ENCODE peak calls at places on chromosomes 2 and 18, in four cellular contexts. One of them, this sample, is unnamed.

GRCh38 chr2:9392895-9393757 is 30.2 kb downstream of the ITGB1BP1 start:
- DNase-seq in IMR-90: no peak
- DNase-seq in H9: peak; percentile 62
- DNase-seq in neuronal stem cell: no peak
- DNase-seq in this sample: peak; percentile 36

GRCh38 chr18:63148449-63149199 is 170.9 kb downstream of the BCL2 start:
- DNase-seq in IMR-90: peak; percentile 14
- DNase-seq in H9: no peak
- DNase-seq in neuronal stem cell: no peak
- DNase-seq in this sample: peak; percentile 19

GRCh38 chr2:158724803-158725271 is 70.3 kb upstream of the DAPL1 start:
- DNase-seq in IMR-90: no peak
- DNase-seq in H9: no peak
- DNase-seq in neuronal stem cell: no peak
- DNase-seq in this sample: peak; percentile 40

GRCh38 chr2:39648574-39648973 is 17.1 kb upstream of the TMEM178A start:
- DNase-seq in IMR-90: no peak
- DNase-seq in H9: no peak
- DNase-seq in neuronal stem cell: no peak
- DNase-seq in this sample: no peak

GRCh38 chr2:132670961-132671781 is 1.2 kb upstream of the LYPD1 start:
- DNase-seq in IMR-90: peak; percentile 97
- DNase-seq in H9: peak; percentile 78
- DNase-seq in neuronal stem cell: peak; percentile 44
- DNase-seq in this sample: peak; percentile 63

GRCh38 chr2:160142472-160142871 is 57.6 kb downstream of the ITGB6 start:
- DNase-seq in IMR-90: no peak
- DNase-seq in H9: no peak
- DNase-seq in neuronal stem cell: no peak
- DNase-seq in this sample: no peak

GRCh38 chr2:134513468-134513810 is 205.4 kb downstream of the TMEM163 start:
- DNase-seq in IMR-90: no peak
- DNase-seq in H9: no peak
- DNase-seq in neuronal stem cell: no peak
- DNase-seq in this sample: no peak

GRCh38 chr2:120879401-120880295 is 144.0 kb downstream of the GLI2 start:
- DNase-seq in IMR-90: no peak
- DNase-seq in H9: no peak
- DNase-seq in neuronal stem cell: no peak
- DNase-seq in this sample: no peak

GRCh38 chr2:173264603-173265366 is 89.9 kb upstream of the CDCA7 start:
- DNase-seq in IMR-90: no peak
- DNase-seq in H9: peak; percentile 47
- DNase-seq in neuronal stem cell: no peak
- DNase-seq in this sample: no peak

GRCh38 chr2:38462121-38462634 is 85.1 kb upstream of the ATL2 start:
- DNase-seq in IMR-90: peak; percentile 94
- DNase-seq in H9: no peak
- DNase-seq in neuronal stem cell: no peak
- DNase-seq in this sample: peak; percentile 90

GRCh38 chr18:44602380-44602779 is 78.3 kb upstream of the SETBP1 start:
- DNase-seq in IMR-90: no peak
- DNase-seq in H9: no peak
- DNase-seq in neuronal stem cell: no peak
- DNase-seq in this sample: peak; percentile 72

GRCh38 chr2:230713331-230714121 is 884 bp downstream of the CAB39 start:
- DNase-seq in IMR-90: no peak
- DNase-seq in H9: peak; percentile 37
- DNase-seq in neuronal stem cell: peak; percentile 20
- DNase-seq in this sample: no peak

GRCh38 chr2:37683926-37684780 is 12.7 kb upstream of the CDC42EP3 start:
- DNase-seq in IMR-90: peak; percentile 73
- DNase-seq in H9: no peak
- DNase-seq in neuronal stem cell: no peak
- DNase-seq in this sample: peak; percentile 74

GRCh38 chr18:56083097-56083865 is 495.3 kb upstream of the TCF4 start:
- DNase-seq in IMR-90: peak; percentile 92
- DNase-seq in H9: no peak
- DNase-seq in neuronal stem cell: no peak
- DNase-seq in this sample: no peak

GRCh38 chr2:202023198-202023903 is 10.3 kb upstream of the FZD7 start:
- DNase-seq in IMR-90: no peak
- DNase-seq in H9: peak; percentile 91
- DNase-seq in neuronal stem cell: peak; percentile 82
- DNase-seq in this sample: no peak

GRCh38 chr2:38400513-38400912 is 23.4 kb upstream of the ATL2 start:
- DNase-seq in IMR-90: no peak
- DNase-seq in H9: no peak
- DNase-seq in neuronal stem cell: no peak
- DNase-seq in this sample: no peak

GRCh38 chr2:191155608-191156071 is 4.8 kb upstream of the STAT4 start:
- DNase-seq in IMR-90: peak; percentile 70
- DNase-seq in H9: no peak
- DNase-seq in neuronal stem cell: no peak
- DNase-seq in this sample: peak; percentile 51

GRCh38 chr18:72283148-72283925 is 260.8 kb downstream of the CBLN2 start:
- DNase-seq in IMR-90: no peak
- DNase-seq in H9: no peak
- DNase-seq in neuronal stem cell: no peak
- DNase-seq in this sample: no peak

GRCh38 chr18:51211552-51211951 is 14.1 kb upstream of the MEX3C start:
- DNase-seq in IMR-90: peak; percentile 59
- DNase-seq in H9: no peak
- DNase-seq in neuronal stem cell: no peak
- DNase-seq in this sample: peak; percentile 66

GRCh38 chr2:185174353-185174752 is 564.3 kb upstream of the FSIP2 start:
- DNase-seq in IMR-90: no peak
- DNase-seq in H9: no peak
- DNase-seq in neuronal stem cell: no peak
- DNase-seq in this sample: no peak

GRCh38 chr2:62724886-62725711 is 19.6 kb downstream of the EHBP1 start:
- DNase-seq in IMR-90: no peak
- DNase-seq in H9: peak; percentile 71
- DNase-seq in neuronal stem cell: no peak
- DNase-seq in this sample: no peak

GRCh38 chr2:241218131-241219029 is 29.9 kb downstream of the ANO7 start:
- DNase-seq in IMR-90: peak; percentile 31
- DNase-seq in H9: peak; percentile 77
- DNase-seq in neuronal stem cell: peak; percentile 45
- DNase-seq in this sample: peak; percentile 50

GRCh38 chr2:84959494-84960156 is 11.3 kb upstream of the KCMF1 start:
- DNase-seq in IMR-90: peak; percentile 64
- DNase-seq in H9: peak; percentile 88
- DNase-seq in neuronal stem cell: no peak
- DNase-seq in this sample: no peak

GRCh38 chr2:73418343-73418742 is 32.7 kb downstream of the ALMS1 start:
- DNase-seq in IMR-90: peak; percentile 91
- DNase-seq in H9: no peak
- DNase-seq in neuronal stem cell: no peak
- DNase-seq in this sample: peak; percentile 39

GRCh38 chr18:27843783-27844415 is 333.0 kb downstream of the CDH2 start:
- DNase-seq in IMR-90: peak; percentile 36
- DNase-seq in H9: no peak
- DNase-seq in neuronal stem cell: no peak
- DNase-seq in this sample: peak; percentile 57

GRCh38 chr18:76821356-76821874 is 942 bp upstream of the ZNF236 start:
- DNase-seq in IMR-90: no peak
- DNase-seq in H9: no peak
- DNase-seq in neuronal stem cell: no peak
- DNase-seq in this sample: no peak

GRCh38 chr18:76821875-76822509 is 365 bp upstream of the ZNF236 start:
- DNase-seq in IMR-90: peak; percentile 35
- DNase-seq in H9: no peak
- DNase-seq in neuronal stem cell: peak; percentile 40
- DNase-seq in this sample: peak; percentile 61

GRCh38 chr18:76823166-76823539 is 796 bp downstream of the ZNF236 start:
- DNase-seq in IMR-90: no peak
- DNase-seq in H9: no peak
- DNase-seq in neuronal stem cell: no peak
- DNase-seq in this sample: no peak

GRCh38 chr18:76823574-76823973 is 1.2 kb downstream of the ZNF236 start:
- DNase-seq in IMR-90: peak; percentile 15
- DNase-seq in H9: peak; percentile 58
- DNase-seq in neuronal stem cell: peak; percentile 30
- DNase-seq in this sample: peak; percentile 58

GRCh38 chr18:76822510-76823165 is at the start of gene ZNF236:
- DNase-seq in IMR-90: peak; percentile 77
- DNase-seq in H9: peak; percentile 57
- DNase-seq in neuronal stem cell: peak; percentile 77
- DNase-seq in this sample: peak; percentile 80
- H2BK15ac ChIP-seq in IMR-90: no peak within 1 kb of the TSS
- H2BK15ac ChIP-seq in H9: no peak within 1 kb of the TSS
- H2BK15ac ChIP-seq in neuronal stem cell: peak within 1 kb of the TSS; percentile 91
- H2BK15ac ChIP-seq in this sample: peak within 1 kb of the TSS; percentile 96

GRCh38 chr18:58578321-58578720 is 50.6 kb downstream of the ALPK2 start:
- DNase-seq in IMR-90: peak; percentile 28
- DNase-seq in H9: no peak
- DNase-seq in neuronal stem cell: no peak
- DNase-seq in this sample: no peak
- H3K4ac ChIP-seq in IMR-90: peak overlapping the region; percentile 97
- H3K4ac ChIP-seq in H9: no peak overlapping the region
- H3K4ac ChIP-seq in neuronal stem cell: no peak overlapping the region
- H3K4ac ChIP-seq in this sample: no peak overlapping the region

GRCh38 chr2:104849036-104849551 is 4.8 kb upstream of the POU3F3 start:
- DNase-seq in IMR-90: no peak
- DNase-seq in H9: no peak
- DNase-seq in neuronal stem cell: no peak
- DNase-seq in this sample: no peak

GRCh38 chr2:104851236-104852160 is 2.4 kb upstream of the POU3F3 start:
- DNase-seq in IMR-90: no peak
- DNase-seq in H9: no peak
- DNase-seq in neuronal stem cell: no peak
- DNase-seq in this sample: no peak

GRCh38 chr2:104849618-104850097 is 4.3 kb upstream of the POU3F3 start:
- DNase-seq in IMR-90: peak; percentile 45
- DNase-seq in H9: peak; percentile 63
- DNase-seq in neuronal stem cell: no peak
- DNase-seq in this sample: peak; percentile 29

GRCh38 chr2:104852161-104852689 is 1.7 kb upstream of the POU3F3 start:
- DNase-seq in IMR-90: no peak
- DNase-seq in H9: peak; percentile 48
- DNase-seq in neuronal stem cell: no peak
- DNase-seq in this sample: peak; percentile 7

DNA sequence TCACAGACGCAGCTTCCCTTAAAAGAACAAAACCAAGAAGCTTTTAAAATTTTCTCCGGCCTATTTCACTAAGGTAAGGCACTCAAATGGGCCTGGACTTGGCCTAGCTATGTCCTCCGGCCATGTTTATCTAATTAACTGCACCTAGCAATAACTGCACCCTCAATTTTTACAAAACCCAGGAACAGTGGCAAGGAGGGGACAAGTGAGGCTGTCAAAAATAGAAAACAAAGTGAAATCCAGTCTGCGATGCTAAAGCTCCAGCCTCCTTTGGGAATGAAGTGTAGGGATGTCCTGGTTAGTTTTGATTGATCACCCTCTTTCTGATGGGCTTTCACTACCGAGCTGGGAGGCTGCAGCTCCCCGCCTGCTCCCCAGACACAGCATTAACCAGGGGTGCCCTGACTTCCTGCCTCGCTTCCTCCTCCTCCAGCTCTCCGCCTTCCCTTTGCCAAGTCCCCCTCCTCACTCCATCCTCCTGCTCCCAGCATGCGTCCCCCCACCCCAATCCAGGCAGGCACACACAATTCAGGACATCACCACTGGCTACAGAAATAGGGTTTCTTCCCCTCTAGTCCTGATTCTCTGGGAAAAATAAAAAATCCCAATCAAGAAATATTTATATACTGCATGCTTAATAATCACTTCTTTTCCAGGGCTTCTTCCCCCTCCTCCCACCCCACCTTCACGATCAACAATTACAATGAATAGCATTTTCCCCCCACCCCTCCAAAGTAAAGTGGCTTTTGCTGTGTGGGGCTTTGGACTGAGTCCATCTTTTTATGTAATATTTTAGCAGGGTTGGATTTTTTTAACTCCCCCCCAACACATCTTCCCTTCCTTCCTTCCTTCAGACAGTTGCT is 3.4 kb upstream of the POU3F3 start:
- DNase-seq in IMR-90: no peak
- DNase-seq in H9: peak; percentile 56
- DNase-seq in neuronal stem cell: no peak
- DNase-seq in this sample: no peak
- H3K27me3 ChIP-seq in IMR-90: peaks cover 70% of the 10 kb centered on the region
- H3K27me3 ChIP-seq in H9: peaks cover 67% of the 10 kb centered on the region
- H3K27me3 ChIP-seq in neuronal stem cell: peaks cover 63% of the 10 kb centered on the region
- H3K27me3 ChIP-seq in this sample: peaks cover 88% of the 10 kb centered on the region

DNA sequence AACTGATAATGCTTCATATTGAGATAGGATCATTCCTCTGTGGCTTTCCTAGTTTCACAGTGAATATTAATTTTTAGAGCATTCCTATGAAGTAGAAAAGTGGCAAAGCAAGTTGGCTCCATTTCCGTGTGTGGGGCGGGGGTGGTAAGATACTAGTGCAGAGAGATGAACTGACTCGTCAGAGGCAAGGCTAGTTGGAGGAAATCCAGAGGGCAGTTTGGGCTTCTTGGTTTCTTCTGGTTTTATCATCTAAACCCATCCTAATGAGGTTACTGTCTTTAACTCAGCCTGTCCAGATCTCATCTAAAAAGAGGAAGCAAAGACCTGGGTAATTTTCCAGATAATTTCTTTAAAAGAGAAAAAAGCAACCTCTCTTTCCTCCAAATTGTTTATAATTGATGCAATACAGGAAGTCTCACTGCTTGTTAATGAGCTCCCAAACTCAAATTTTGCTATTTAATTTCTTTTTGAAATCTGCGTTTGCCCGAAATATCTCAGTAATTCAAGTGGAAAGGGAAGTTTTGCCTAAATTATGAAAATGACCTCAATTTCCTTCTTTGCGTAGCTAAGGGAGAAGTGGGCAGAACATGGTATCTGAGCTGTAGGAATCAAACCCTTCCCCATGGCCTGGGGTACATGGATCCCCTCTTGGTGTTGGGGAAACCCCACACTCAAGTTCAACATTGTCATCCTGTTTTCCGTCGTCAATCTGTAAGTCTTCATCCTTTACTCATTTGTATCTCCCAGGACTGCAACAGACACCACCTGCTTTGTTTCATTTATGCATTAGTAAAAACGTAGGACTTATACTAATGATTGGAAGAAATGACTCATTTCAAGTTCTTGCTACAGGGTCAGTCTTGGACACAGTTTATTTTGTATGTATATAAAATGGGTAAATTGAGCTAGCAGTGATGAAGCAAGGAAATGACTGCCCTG is 89.0 kb upstream of the KLF7 start:
- DNase-seq in IMR-90: peak; percentile 92
- DNase-seq in H9: no peak
- DNase-seq in neuronal stem cell: no peak
- DNase-seq in this sample: peak; percentile 94
- H2BK15ac ChIP-seq in IMR-90: peak overlapping the region; percentile 99
- H2BK15ac ChIP-seq in H9: no peak overlapping the region
- H2BK15ac ChIP-seq in neuronal stem cell: no peak overlapping the region
- H2BK15ac ChIP-seq in this sample: no peak overlapping the region

GRCh38 chr2:236574000-236574399 is 4.4 kb downstream of the ACKR3 start:
- DNase-seq in IMR-90: no peak
- DNase-seq in H9: no peak
- DNase-seq in neuronal stem cell: no peak
- DNase-seq in this sample: no peak
- H3K4ac ChIP-seq in IMR-90: no peak overlapping the region
- H3K4ac ChIP-seq in H9: no peak overlapping the region
- H3K4ac ChIP-seq in neuronal stem cell: no peak overlapping the region
- H3K4ac ChIP-seq in this sample: no peak overlapping the region